ENCODE peak calls at places on chromosomes 12 and 14, in five cellular contexts. T is CD4-positive, alpha-beta T cell; S is mucosa of descending colon; M is neural crest cell; Z is BE2C. P is an unnamed sample.

GRCh38 chr12:6684609-6685008 is 4.6 kb downstream of the ZNF384 start:
- DNase-seq in T (no peak), S (peak; percentile 41), M (peak; percentile 32), Z (peak; percentile 67), P (peak; percentile 49)

GRCh38 chr14:68143341-68143807 is 323.8 kb downstream of the RAD51B start:
- DNase-seq in T (no peak), S (peak; percentile 72), M (no peak), Z (no peak), P (peak; percentile 79)

GRCh38 chr12:52041695-52042123 is 9.5 kb upstream of the NR4A1 start:
- DNase-seq in T (no peak), S (no peak), M (no peak), Z (peak; percentile 66), P (no peak)

GRCh38 chr14:69708586-69709169 is 58.3 kb upstream of the SRSF5 start:
- DNase-seq in T (no peak), S (peak; percentile 35), M (peak; percentile 51), Z (peak; percentile 60), P (no peak)

GRCh38 chr12:104219908-104220404 is 4.4 kb downstream of the TXNRD1 start:
- DNase-seq in T (peak; percentile 35), S (peak; percentile 17), M (no peak), Z (peak; percentile 26), P (peak; percentile 53)

GRCh38 chr14:80605536-80605935 is 336.0 kb downstream of the CEP128 start:
- DNase-seq in T (no peak), S (no peak), M (no peak), Z (no peak), P (no peak)

GRCh38 chr12:105278043-105278697 is 42.2 kb upstream of the APPL2 start:
- DNase-seq in T (no peak), S (no peak), M (no peak), Z (no peak), P (no peak)

GRCh38 chr12:3535431-3535841 is 44.4 kb downstream of the PRMT8 start:
- DNase-seq in T (no peak), S (no peak), M (no peak), Z (no peak), P (no peak)

GRCh38 chr14:33932526-33933292 is 18.2 kb downstream of the EGLN3 start:
- DNase-seq in T (no peak), S (no peak), M (no peak), Z (no peak), P (no peak)

GRCh38 chr14:91048256-91048655 is 12.2 kb downstream of the RPS6KA5 start:
- DNase-seq in T (no peak), S (no peak), M (no peak), Z (no peak), P (no peak)

GRCh38 chr12:111841236-111841749 is 735 bp upstream of the MAPKAPK5 start:
- DNase-seq in T (no peak), S (no peak), M (no peak), Z (no peak), P (no peak)

GRCh38 chr12:24898185-24898584 is 50.7 kb downstream of the BCAT1 start:
- DNase-seq in T (no peak), S (no peak), M (no peak), Z (no peak), P (no peak)

GRCh38 chr14:38544766-38545165 is 288.9 kb upstream of the CLEC14A start:
- DNase-seq in T (no peak), S (no peak), M (no peak), Z (no peak), P (no peak)
- TF ChIP-seq CTCF in T (no peak), S (no peak), M (no peak), Z (no peak), P (no peak)

GRCh38 chr12:42145197-42145549 is 499 bp upstream of the GXYLT1 start:
- DNase-seq in T (no peak), S (peak; percentile 35), M (no peak), Z (no peak), P (peak; percentile 20)

GRCh38 chr12:42144424-42145196 is at the start of gene GXYLT1:
- DNase-seq in T (peak; percentile 60), S (peak; percentile 92), M (peak; percentile 82), Z (peak; percentile 93), P (peak; percentile 94)

GRCh38 chr12:42143401-42144173 is 1.1 kb downstream of the GXYLT1 start:
- DNase-seq in T (no peak), S (peak; percentile 21), M (no peak), Z (no peak), P (no peak)

GRCh38 chr12:42144174-42144423 is 575 bp downstream of the GXYLT1 start:
- DNase-seq in T (no peak), S (no peak), M (peak; percentile 23), Z (no peak), P (peak; percentile 33)

DNA sequence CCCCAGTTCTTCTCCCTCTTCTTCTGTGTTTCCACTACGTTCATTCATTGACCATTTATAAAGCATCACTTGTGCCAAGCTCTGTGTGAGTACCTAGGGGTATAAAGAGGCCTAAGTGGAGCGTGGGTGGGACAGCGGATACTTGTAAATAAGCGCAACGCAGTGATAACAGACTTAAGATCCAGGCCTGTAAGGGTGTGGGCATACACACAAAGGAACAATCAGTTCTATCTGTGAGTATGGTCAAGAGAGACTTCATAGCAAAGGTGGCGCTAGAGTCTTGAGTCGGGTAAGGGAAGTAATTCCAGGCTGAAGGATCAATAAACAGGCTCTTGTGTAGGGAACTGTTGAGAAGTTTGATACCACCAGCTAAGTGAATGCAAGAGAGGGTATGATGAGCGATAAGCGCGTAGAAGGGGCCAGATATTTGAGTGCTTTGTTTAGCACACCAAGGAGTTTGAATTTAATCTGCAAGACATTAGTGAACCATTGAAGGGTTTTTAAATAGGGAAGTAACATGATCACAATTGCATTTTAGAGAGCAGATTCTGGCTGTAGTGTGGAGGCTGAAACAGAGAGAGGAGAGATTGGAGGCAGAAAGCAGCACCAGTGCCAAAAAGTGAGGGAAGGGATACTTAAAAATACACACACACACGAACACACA is 1.0 kb upstream of the GXYLT1 start:
- DNase-seq in T (no peak), S (peak; percentile 38), M (no peak), Z (no peak), P (peak; percentile 24)
- TF ChIP-seq CTCF in T (no peak), S (no peak), M (no peak), Z (peak; percentile 9), P (no peak)

DNA sequence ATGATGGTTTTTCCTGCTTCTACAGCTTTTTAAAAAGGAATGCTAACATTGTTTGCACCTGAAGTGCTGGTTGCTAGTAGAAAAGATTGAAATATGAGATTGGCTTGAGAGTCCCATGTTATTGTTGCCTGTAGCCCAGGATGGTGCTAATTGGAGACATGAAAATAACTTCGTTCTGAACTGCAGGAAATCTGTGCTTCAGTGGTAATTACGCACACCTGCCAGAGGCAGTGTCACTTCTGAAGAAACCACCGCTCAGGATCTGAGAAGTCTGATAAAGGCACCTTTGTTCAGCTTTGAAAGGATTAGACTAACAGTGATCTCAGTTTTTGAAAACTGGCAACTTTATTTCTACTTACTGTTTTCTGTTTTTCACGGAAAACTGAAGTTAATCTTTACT is 15.5 kb upstream of the ATP6V0A2 start:
- DNase-seq in T (no peak), S (no peak), M (no peak), Z (no peak), P (no peak)
- TF ChIP-seq CTCF in T (no peak), S (no peak), M (no peak), Z (no peak), P (no peak)

GRCh38 chr12:14416658-14417057 is 51.2 kb downstream of the ATF7IP start:
- DNase-seq in T (peak; percentile 24), S (no peak), M (peak; percentile 46), Z (peak; percentile 22), P (no peak)
- TF ChIP-seq CTCF in T (peak; percentile 36), S (no peak), M (peak; percentile 40), Z (no peak), P (no peak)

GRCh38 chr12:115947696-115948062 is 329.8 kb downstream of the MED13L start:
- DNase-seq in T (no peak), S (no peak), M (no peak), Z (no peak), P (no peak)
- TF ChIP-seq CTCF in T (no peak), S (no peak), M (no peak), Z (peak; percentile 32), P (no peak)

GRCh38 chr12:68270358-68270757 is 17.0 kb upstream of the IL22 start:
- DNase-seq in T (no peak), S (no peak), M (no peak), Z (no peak), P (no peak)

GRCh38 chr12:68272732-68273131 is 19.3 kb upstream of the IL22 start:
- DNase-seq in T (no peak), S (no peak), M (no peak), Z (no peak), P (no peak)

GRCh38 chr12:68268971-68269370 is 15.6 kb upstream of the IL22 start:
- DNase-seq in T (no peak), S (no peak), M (no peak), Z (no peak), P (no peak)

GRCh38 chr12:68269727-68270126 is 16.3 kb upstream of the IL22 start:
- DNase-seq in T (no peak), S (no peak), M (no peak), Z (no peak), P (no peak)

GRCh38 chr12:68271346-68271745 is 17.9 kb upstream of the IL22 start:
- DNase-seq in T (no peak), S (no peak), M (no peak), Z (no peak), P (no peak)
- TF ChIP-seq CTCF in T (no peak), S (no peak), M (no peak), Z (no peak), P (no peak)

DNA sequence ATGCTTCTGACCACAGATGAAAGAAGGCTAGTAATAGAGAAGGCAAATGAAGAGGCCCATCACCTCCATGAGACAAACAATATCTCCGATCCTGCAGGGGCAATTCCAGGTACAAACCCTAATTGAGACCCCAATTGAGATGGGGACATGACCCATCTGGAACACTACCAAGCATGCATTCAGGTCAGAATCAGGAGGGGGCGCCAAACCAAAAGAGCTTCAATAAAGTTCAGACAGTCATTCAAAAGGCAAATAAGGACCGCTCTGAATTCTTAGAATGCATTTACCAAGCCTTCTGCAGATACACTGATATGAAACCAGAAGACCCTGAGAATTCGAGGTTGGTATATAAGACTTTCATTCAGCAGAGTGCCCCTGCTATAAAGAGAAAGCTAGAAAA is 10.2 kb upstream of the EDDM3B start:
- DNase-seq in T (no peak), S (peak; percentile 74), M (no peak), Z (no peak), P (peak; percentile 65)
- TF ChIP-seq CTCF in T (peak; percentile 39), S (no peak), M (peak; percentile 30), Z (peak; percentile 32), P (peak; percentile 29)

DNA sequence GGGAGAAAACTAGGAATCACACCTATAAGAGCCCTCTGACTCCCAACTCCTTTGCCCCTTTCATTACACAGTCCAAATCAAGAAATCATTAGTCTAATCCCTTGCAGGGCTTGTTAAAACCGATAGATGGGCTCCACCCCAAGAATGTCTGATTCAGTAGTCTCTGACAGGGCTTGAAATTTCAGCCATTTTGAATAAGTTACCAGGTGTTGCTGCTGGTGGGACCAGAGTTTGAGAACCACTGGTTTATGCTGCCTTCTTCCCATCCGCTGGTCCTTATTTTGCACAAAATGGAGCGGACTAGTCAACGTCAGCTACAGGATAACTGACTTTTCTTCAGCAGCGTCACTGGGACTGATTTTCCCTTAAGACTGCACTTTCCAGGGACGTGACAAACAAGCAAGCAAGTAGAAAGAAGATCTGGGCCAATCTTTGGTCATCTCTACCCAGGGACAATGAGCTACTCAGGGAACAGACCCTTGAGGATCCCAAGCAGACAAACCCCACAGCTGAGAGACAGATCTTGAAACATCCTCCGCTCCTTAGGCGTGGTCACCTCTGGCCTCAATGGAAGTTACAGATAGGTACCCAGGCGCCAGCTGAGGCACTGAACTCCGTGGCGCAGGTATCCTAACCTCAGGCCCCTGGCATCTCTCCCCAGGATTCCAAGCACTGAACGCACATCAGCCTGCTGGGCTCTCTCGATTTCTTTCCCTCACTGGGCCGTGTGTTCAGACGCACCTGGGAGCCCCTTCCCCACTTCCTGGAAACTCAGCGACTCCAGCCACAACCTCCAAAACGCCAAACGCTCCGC is 900 bp downstream of the KCTD10 start:
- DNase-seq in T (no peak), S (peak; percentile 32), M (no peak), Z (no peak), P (no peak)
- TF ChIP-seq CTCF in T (no peak), S (no peak), M (no peak), Z (no peak), P (no peak)

P was measured in colonic mucosa.